ENCODE peak calls at places on chromosomes 1 and 21, in nine cellular contexts. F, Z, Y, H, I, C, R, S and Q are unnamed samples.

GRCh38 chr1:192311281-192311680 is 5.5 kb upstream of the RGS21 start:
- DNase-seq in F (no peak), Z (no peak), Y (peak; percentile 54), H (no peak), I (peak; percentile 12), C (no peak), R (no peak), S (no peak), Q (no peak)

GRCh38 chr1:246372502-246372901 is 134.6 kb downstream of the SMYD3 start:
- DNase-seq in F (no peak), Z (no peak), Y (no peak), H (no peak), I (no peak), C (peak; percentile 41), R (no peak), S (no peak), Q (no peak)

GRCh38 chr1:34013958-34014737 is 150.3 kb downstream of the HMGB4 start:
- DNase-seq in F (peak; percentile 74), Z (peak; percentile 26), Y (no peak), H (no peak), I (no peak), C (peak; percentile 21), R (peak; percentile 48), S (no peak), Q (peak; percentile 22)

GRCh38 chr21:16633851-16634521 is 878.9 kb upstream of the CXADR start:
- DNase-seq in F (no peak), Z (no peak), Y (no peak), H (no peak), I (peak; percentile 61), C (no peak), R (peak; percentile 14), S (no peak), Q (no peak)

GRCh38 chr1:56484695-56485094 is 94.7 kb downstream of the PLPP3 start:
- DNase-seq in F (no peak), Z (no peak), Y (no peak), H (no peak), I (no peak), C (peak; percentile 71), R (no peak), S (no peak), Q (no peak)

GRCh38 chr1:195082183-195082582 is 1526.1 kb downstream of the KCNT2 start:
- DNase-seq in F (no peak), Z (no peak), Y (peak; percentile 29), H (no peak), I (no peak), C (no peak), R (no peak), S (no peak), Q (no peak)

GRCh38 chr1:80624682-80625081 is 1176.1 kb upstream of the ADGRL2 start:
- DNase-seq in F (no peak), Z (no peak), Y (no peak), H (no peak), I (no peak), C (no peak), R (no peak), S (no peak), Q (no peak)

GRCh38 chr1:44723496-44724407 is 7.2 kb downstream of the RNU5D-1 start:
- DNase-seq in F (peak; percentile 39), Z (no peak), Y (no peak), H (no peak), I (no peak), C (no peak), R (no peak), S (no peak), Q (no peak)

GRCh38 chr1:91609571-91609970 is 108.9 kb downstream of the CDC7 start:
- DNase-seq in F (no peak), Z (no peak), Y (no peak), H (no peak), I (no peak), C (peak; percentile 48), R (no peak), S (no peak), Q (no peak)

GRCh38 chr1:210446479-210446878 is 117.8 kb downstream of the HHAT start:
- DNase-seq in F (no peak), Z (no peak), Y (no peak), H (peak; percentile 52), I (peak; percentile 66), C (peak; percentile 88), R (peak; percentile 34), S (peak; percentile 32), Q (no peak)

GRCh38 chr21:17051054-17051453 is 461.8 kb upstream of the CXADR start:
- DNase-seq in F (no peak), Z (no peak), Y (no peak), H (no peak), I (no peak), C (peak; percentile 17), R (no peak), S (no peak), Q (no peak)